ENCODE peak calls at places on chromosome 14, in four cellular contexts. X is Panc1, P is HepG2, L is K562. D is an unnamed sample.

GRCh38 chr14:29629839-29630238 is 297.8 kb downstream of the PRKD1 start:
- DNase-seq in X (no peak), L (no peak), P (no peak), D (no peak)

GRCh38 chr14:43476822-43477221 is 1030.3 kb downstream of the FSCB start:
- DNase-seq in P (no peak), X (no peak), L (no peak), D (no peak)

GRCh38 chr14:90608925-90609324 is 207.3 kb downstream of the TTC7B start:
- DNase-seq in P (no peak), X (no peak), L (no peak), D (no peak)

GRCh38 chr14:52351561-52352491 is 37.7 kb downstream of the PTGER2 start:
- DNase-seq in L (no peak), P (no peak), X (no peak), D (no peak)

GRCh38 chr14:103385153-103385993 is at the start of gene MARK3:
- DNase-seq in X (no peak), P (peak), L (peak), D (peak)

GRCh38 chr14:104749111-104749649 is 3.8 kb upstream of the SIVA1 start:
- DNase-seq in L (no peak), P (peak), X (no peak), D (no peak)

GRCh38 chr14:38794674-38795073 is 308.4 kb downstream of the SEC23A start:
- DNase-seq in L (no peak), X (no peak), P (no peak), D (no peak)

GRCh38 chr14:91946313-91947195 is 940 bp downstream of the FBLN5 start:
- DNase-seq in P (no peak), L (no peak), X (no peak), D (no peak)

GRCh38 chr14:104094709-104095425 is 9.4 kb downstream of the ASPG start:
- DNase-seq in L (peak), P (no peak), X (no peak), D (no peak)

DNA sequence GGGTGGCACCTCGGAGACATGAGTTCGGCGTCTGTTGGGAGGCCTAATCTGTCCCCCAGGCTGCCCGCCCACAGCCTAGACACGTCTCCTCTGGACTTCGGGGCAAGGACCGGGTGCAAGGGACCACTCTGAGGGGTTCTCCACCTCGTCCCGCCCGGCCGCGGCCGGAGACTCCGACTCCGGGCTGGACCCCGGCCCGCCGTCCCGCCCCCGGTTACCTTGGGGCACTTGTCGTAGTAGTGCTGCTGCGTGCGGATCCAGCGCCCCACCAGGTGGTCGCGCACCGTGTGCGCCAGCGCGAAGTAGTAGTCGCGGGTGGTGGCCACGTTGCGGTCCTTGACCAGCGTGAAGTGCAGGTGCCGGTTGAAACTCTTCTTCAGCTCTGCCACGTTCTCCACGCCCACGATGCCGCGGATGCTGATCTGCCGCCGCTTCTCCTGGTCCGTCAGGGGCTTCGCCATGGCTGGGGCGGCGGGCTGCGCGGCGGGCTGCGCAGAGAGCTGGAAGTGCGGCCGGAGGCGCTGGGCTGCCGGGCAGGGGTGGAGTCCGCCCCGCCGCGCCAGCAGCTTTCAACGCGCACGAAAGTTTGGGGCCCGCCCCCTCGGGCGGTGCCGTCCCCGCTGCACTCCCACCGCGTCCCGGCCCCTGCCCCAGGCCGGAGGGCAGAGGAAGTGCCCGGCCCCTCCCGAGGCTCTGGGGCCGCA is at the start of gene PYGL:
- DNase-seq in L (peak), X (no peak), P (peak), D (peak)
- TF ChIP-seq TCF7L2 in L (no peak), X (no peak), P (no peak), D (no peak)

DNA sequence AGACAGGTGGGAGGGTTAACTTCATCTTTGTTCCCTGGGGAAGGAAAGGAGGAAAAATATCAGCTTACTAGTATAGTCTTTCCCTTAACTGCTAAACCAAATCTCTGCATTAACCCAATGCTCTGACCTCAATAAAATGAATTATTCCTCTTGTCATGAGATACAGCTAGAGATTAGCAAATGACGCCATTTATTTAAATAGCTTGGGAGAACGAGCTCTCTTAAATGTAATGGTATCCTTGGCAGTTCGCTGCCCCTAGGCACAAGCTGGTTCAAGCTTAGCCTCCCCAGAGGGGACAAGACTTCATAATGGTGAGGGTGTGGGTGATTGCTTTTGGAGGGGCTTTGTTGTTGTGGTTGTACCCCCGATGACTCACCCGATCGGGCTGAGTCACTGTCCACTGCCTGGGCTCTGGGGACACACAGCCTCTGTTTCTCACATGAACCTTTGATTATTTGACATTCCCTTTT is 19.6 kb downstream of the FNTB start:
- DNase-seq in X (no peak), P (no peak), L (no peak), D (no peak)
- TF ChIP-seq TCF7L2 in X (no peak), P (no peak), L (no peak), D (no peak)

GRCh38 chr14:72169521-72169920 is 237.3 kb downstream of the RGS6 start:
- DNase-seq in X (no peak), P (no peak), L (peak), D (peak)

GRCh38 chr14:72172075-72172474 is 239.8 kb downstream of the RGS6 start:
- DNase-seq in P (no peak), X (no peak), L (no peak), D (no peak)

GRCh38 chr14:72177246-72177645 is 245.0 kb downstream of the RGS6 start:
- DNase-seq in X (no peak), L (no peak), P (no peak), D (no peak)

GRCh38 chr14:72173038-72173720 is 240.9 kb downstream of the RGS6 start:
- DNase-seq in L (no peak), P (no peak), X (no peak), D (no peak)

DNA sequence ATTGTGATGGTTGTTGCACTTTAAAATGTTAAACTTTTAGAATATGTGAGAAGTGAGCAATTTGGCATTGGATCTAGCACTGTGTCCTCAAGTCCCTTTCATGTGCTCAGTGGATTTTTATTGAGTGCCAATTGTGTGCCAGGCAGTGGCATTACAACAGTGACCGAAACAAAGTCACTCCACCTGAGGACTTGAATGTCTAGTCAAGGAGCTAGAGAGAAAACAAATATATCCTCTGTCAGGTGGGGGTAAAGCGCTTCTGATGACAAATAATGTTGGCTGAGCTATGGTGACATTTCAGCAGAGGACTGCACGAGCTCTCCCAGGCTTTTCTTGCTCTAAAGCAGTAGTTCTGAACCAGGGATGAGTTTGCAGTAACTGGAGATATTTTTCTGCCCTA is 240.4 kb downstream of the RGS6 start:
- DNase-seq in P (no peak), L (no peak), X (no peak), D (no peak)
- TF ChIP-seq TCF7L2 in P (no peak), L (no peak), X (no peak), D (no peak)

GRCh38 chr14:34452258-34452822 is 9.7 kb downstream of the SPTSSA start:
- DNase-seq in X (no peak), L (no peak), P (no peak), D (no peak)
- TF ChIP-seq TCF7L2 in X (no peak), L (no peak), P (no peak), D (no peak)

D was measured in HCT116.